ENCODE peak calls at places on chromosomes 5 and 9, in eight cellular contexts. P is uterus, T is gastrocnemius medialis, D is stomach, K is tibial nerve, E is suprapubic skin, U is body of pancreas, J is K562. H is an unnamed sample. For H3K36me3 and H3K4me1, the result is how much of the 10 kb centered on the place peaks cover.

GRCh38 chr5:80192507-80193241 is 63.2 kb downstream of the SERINC5 start:
- DNase-seq in D (no peak), J (no peak), P (peak), U (peak), E (no peak), T (no peak), K (no peak), H (no peak)

GRCh38 chr9:37678789-37679273 is 28.1 kb downstream of the FRMPD1 start:
- DNase-seq in J (peak), P (no peak), K (no peak), E (no peak), T (peak), U (no peak), D (no peak), H (no peak)

GRCh38 chr5:72166070-72166979 is 59.0 kb downstream of the MAP1B start:
- DNase-seq in K (no peak), J (peak), T (no peak), E (no peak), U (peak), D (no peak), P (peak), H (peak)

GRCh38 chr5:113487411-113487778 is 858 bp downstream of the MCC start:
- DNase-seq in J (no peak), D (no peak), T (no peak), U (no peak), E (no peak), P (no peak), K (no peak), H (peak)

GRCh38 chr9:101516655-101517054 is 17.0 kb upstream of the RNF20 start:
- DNase-seq in P (no peak), T (no peak), E (no peak), J (no peak), K (no peak), D (no peak), U (no peak), H (no peak)

GRCh38 chr9:88400021-88400420 is 11.8 kb downstream of the SPIN1 start:
- DNase-seq in P (no peak), U (no peak), K (no peak), J (no peak), D (no peak), T (no peak), E (no peak), H (no peak)

GRCh38 chr9:95004452-95005275 is 278.2 kb downstream of the AOPEP start:
- DNase-seq in D (peak), P (peak), T (peak), J (peak), E (no peak), U (peak), K (no peak), H (peak)

GRCh38 chr9:132670816-132671371 is 630 bp downstream of the GTF3C4 start:
- DNase-seq in J (peak), K (no peak), D (no peak), U (peak), E (no peak), P (peak), T (no peak), H (peak)

DNA sequence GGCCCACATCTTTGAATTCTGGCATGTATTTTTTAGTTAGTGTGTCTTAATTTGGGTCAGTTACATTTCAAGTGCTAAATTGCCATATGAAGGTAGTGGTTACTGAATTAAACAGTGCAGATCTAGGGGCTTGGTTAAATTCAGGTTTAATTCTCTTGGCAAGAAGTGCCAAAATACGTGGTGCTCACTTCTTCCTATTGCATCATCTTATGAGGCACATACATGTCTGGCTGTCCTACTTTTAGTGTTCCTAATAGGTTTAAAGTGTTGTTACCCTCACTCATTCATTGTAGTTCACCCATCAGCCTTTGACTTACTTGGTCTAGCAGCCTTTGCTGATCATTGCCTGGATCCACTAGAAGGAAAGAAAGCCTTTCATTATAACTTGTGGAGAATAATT is 59.5 kb downstream of the RPS6 start:
- DNase-seq in U (no peak), P (no peak), D (no peak), K (no peak), J (no peak), T (no peak), E (no peak), H (no peak)
- H3K36me3 ChIP-seq in U (under half), P (under half), D (half or more), K (under half), J (under half), T (under half), E (under half), H (under half)

GRCh38 chr5:119357309-119357708 is 1.5 kb downstream of the TNFAIP8 start:
- DNase-seq in K (no peak), U (no peak), P (no peak), T (no peak), D (no peak), J (no peak), E (no peak), H (no peak)
- H3K4me1 ChIP-seq in K (under half), U (under half), P (under half), T (under half), D (half or more), J (half or more), E (half or more), H (half or more)

GRCh38 chr5:143403357-143403606 is 204 bp downstream of the NR3C1 start:
- DNase-seq in E (no peak), T (no peak), K (no peak), P (no peak), U (no peak), J (peak), D (no peak), H (no peak)

GRCh38 chr5:143401846-143402463 is 1.5 kb downstream of the NR3C1 start:
- DNase-seq in J (peak), E (no peak), K (no peak), T (no peak), P (no peak), D (no peak), U (no peak), H (no peak)

GRCh38 chr5:143401253-143401845 is 2.1 kb downstream of the NR3C1 start:
- DNase-seq in P (no peak), K (no peak), J (no peak), E (no peak), T (no peak), D (no peak), U (no peak), H (no peak)

GRCh38 chr5:143403607-143404415 is at the start of gene NR3C1:
- DNase-seq in D (peak), T (peak), K (peak), P (peak), U (peak), E (peak), J (peak), H (peak)

DNA sequence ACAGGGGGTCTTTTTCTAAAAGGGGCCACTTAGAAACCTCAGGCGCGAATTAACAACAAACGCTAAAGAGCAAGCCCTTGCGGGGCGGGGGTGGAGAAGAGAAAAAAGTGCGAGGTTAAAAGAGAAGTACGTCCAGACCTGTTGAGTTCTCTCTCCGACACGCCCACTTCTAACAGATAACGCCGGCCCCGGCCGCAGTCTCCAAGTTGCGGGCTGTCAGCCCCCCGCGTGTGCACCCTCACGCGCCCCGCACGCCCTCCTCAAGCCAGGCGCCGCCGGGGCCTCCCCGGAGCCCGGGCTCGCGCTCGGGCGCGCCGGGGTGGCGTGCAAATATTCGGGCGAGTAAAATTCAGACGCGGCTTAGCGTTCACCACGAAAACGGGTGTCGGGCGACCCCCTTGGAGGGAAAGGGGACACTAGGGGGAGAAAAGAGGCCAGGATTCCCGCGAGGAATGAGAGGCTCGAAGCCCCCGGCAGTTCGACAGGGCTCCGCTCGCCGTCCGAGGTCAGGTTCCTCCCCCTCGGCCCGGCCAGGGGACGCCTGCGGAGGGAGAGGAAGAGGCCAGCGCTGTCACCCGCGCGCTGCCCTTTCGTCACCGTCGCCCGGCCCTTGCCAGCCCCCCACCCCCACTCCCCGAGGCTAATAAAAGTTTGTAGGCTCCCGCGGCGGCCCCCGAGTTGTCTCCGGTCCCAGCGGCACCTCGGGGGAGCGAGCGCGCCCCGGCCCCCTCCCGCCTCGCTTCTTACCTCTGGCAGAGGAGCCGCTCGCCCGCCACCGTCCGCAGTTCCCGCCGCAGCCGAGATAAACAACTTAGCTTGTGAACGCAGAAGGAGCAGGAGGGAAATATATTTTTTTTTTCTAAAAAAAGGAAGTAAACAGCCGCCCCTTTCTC is 776 bp downstream of the NR3C1 start:
- DNase-seq in E (peak), D (peak), T (peak), P (peak), U (peak), K (peak), J (peak), H (peak)
- TF ChIP-seq POLR2A in E (no peak), D (no peak), T (peak), P (no peak), U (no peak), K (no peak), J (no peak), H (no peak)

GRCh38 chr9:113199683-113200329 is 21.3 kb downstream of the FKBP15 start:
- DNase-seq in U (no peak), T (no peak), D (no peak), J (no peak), K (no peak), E (no peak), P (no peak), H (no peak)
- H3K36me3 ChIP-seq in U (under half), T (half or more), D (half or more), J (half or more), K (under half), E (half or more), P (under half), H (under half)